ENCODE peak calls at places on chromosome 2, in ten cellular contexts. W, D, F, T, K, L, G, V, E and M are unnamed samples.

GRCh38 chr2:238013806-238014205 is 47.0 kb downstream of the UBE2F start:
- DNase-seq in W (no peak), D (no peak), F (no peak), T (no peak), K (no peak), L (no peak), G (no peak), V (no peak), E (no peak), M (no peak)

GRCh38 chr2:240765007-240765406 is 55.0 kb downstream of the KIF1A start:
- DNase-seq in W (no peak), D (no peak), F (no peak), T (no peak), K (no peak), L (no peak), G (no peak), V (no peak), E (no peak), M (no peak)

GRCh38 chr2:61658841-61659780 is 121.0 kb upstream of the XPO1 start:
- DNase-seq in W (no peak), D (no peak), F (peak), T (no peak), K (no peak), L (no peak), G (peak), V (peak), E (no peak), M (peak)

GRCh38 chr2:165933211-165933610 is 20.4 kb downstream of the TTC21B start:
- DNase-seq in W (no peak), D (no peak), F (no peak), T (no peak), K (no peak), L (no peak), G (no peak), V (no peak), E (no peak), M (no peak)

GRCh38 chr2:205605638-205606304 is 76.5 kb upstream of the NRP2 start:
- DNase-seq in W (no peak), D (no peak), F (no peak), T (no peak), K (no peak), L (no peak), G (no peak), V (no peak), E (no peak), M (no peak)

GRCh38 chr2:40096360-40096759 is 317.3 kb upstream of the THUMPD2 start:
- DNase-seq in W (no peak), D (no peak), F (no peak), T (no peak), K (no peak), L (no peak), G (peak), V (peak), E (no peak), M (peak)

GRCh38 chr2:226575928-226576327 is 223.7 kb downstream of the IRS1 start:
- DNase-seq in W (no peak), D (no peak), F (no peak), T (no peak), K (no peak), L (no peak), G (peak), V (no peak), E (no peak), M (no peak)

GRCh38 chr2:225494100-225494459 is 94.6 kb downstream of the NYAP2 start:
- DNase-seq in W (no peak), D (no peak), F (no peak), T (no peak), K (no peak), L (no peak), G (no peak), V (no peak), E (no peak), M (no peak)

GRCh38 chr2:118095610-118096009 is 7.3 kb downstream of the INSIG2 start:
- DNase-seq in W (no peak), D (no peak), F (no peak), T (no peak), K (no peak), L (no peak), G (no peak), V (peak), E (no peak), M (peak)

GRCh38 chr2:172253190-172254052 is 150.7 kb upstream of the DLX2 start:
- DNase-seq in W (no peak), D (no peak), F (peak), T (peak), K (peak), L (peak), G (peak), V (peak), E (no peak), M (peak)

GRCh38 chr2:74691955-74692354 is 37.9 kb downstream of the SEMA4F start:
- DNase-seq in W (no peak), D (no peak), F (no peak), T (no peak), K (no peak), L (no peak), G (no peak), V (peak), E (no peak), M (peak)

GRCh38 chr2:121605820-121606733 is 43.2 kb downstream of the CLASP1 start:
- DNase-seq in W (no peak), D (no peak), F (no peak), T (no peak), K (no peak), L (no peak), G (no peak), V (peak), E (no peak), M (no peak)

GRCh38 chr2:181807526-181807925 is 84.0 kb upstream of the ITPRID2 start:
- DNase-seq in W (no peak), D (no peak), F (no peak), T (no peak), K (no peak), L (no peak), G (no peak), V (no peak), E (no peak), M (no peak)

GRCh38 chr2:79083846-79084376 is 3.9 kb downstream of the REG1B start:
- DNase-seq in W (no peak), D (no peak), F (no peak), T (no peak), K (no peak), L (no peak), G (no peak), V (no peak), E (no peak), M (no peak)

GRCh38 chr2:177667626-177668025 is 275.1 kb downstream of the AGPS start:
- DNase-seq in W (no peak), D (no peak), F (no peak), T (no peak), K (no peak), L (no peak), G (no peak), V (no peak), E (no peak), M (no peak)

GRCh38 chr2:127913808-127914457 is 28.2 kb upstream of the AMMECR1L start:
- DNase-seq in W (no peak), D (no peak), F (no peak), T (no peak), K (no peak), L (peak), G (no peak), V (no peak), E (no peak), M (no peak)

GRCh38 chr2:232288489-232288888 is 90.1 kb upstream of the ALPP start:
- DNase-seq in W (no peak), D (no peak), F (no peak), T (no peak), K (no peak), L (no peak), G (peak), V (no peak), E (no peak), M (no peak)

GRCh38 chr2:238228700-238229099 is 11.1 kb downstream of the HES6 start:
- DNase-seq in W (no peak), D (no peak), F (no peak), T (no peak), K (no peak), L (no peak), G (no peak), V (peak), E (no peak), M (no peak)

GRCh38 chr2:43438342-43438741 is 157.5 kb downstream of the THADA start:
- DNase-seq in W (no peak), D (no peak), F (no peak), T (no peak), K (no peak), L (no peak), G (no peak), V (no peak), E (no peak), M (no peak)

GRCh38 chr2:108640731-108641130 is 78.6 kb upstream of the RANBP2 start:
- DNase-seq in W (no peak), D (no peak), F (no peak), T (no peak), K (no peak), L (no peak), G (peak), V (peak), E (no peak), M (peak)

GRCh38 chr2:95062716-95063400 is 37.4 kb downstream of the MAL start:
- DNase-seq in W (no peak), D (no peak), F (peak), T (no peak), K (no peak), L (no peak), G (no peak), V (no peak), E (no peak), M (no peak)

GRCh38 chr2:3427272-3427671 is 47.8 kb downstream of the TRAPPC12 start:
- DNase-seq in W (no peak), D (no peak), F (peak), T (no peak), K (no peak), L (no peak), G (no peak), V (no peak), E (no peak), M (no peak)

GRCh38 chr2:159995038-159995437 is 67.4 kb downstream of the PLA2R1 start:
- DNase-seq in W (no peak), D (no peak), F (no peak), T (no peak), K (no peak), L (no peak), G (no peak), V (no peak), E (no peak), M (no peak)

GRCh38 chr2:159988412-159988970 is 73.9 kb downstream of the PLA2R1 start:
- DNase-seq in W (no peak), D (no peak), F (no peak), T (no peak), K (no peak), L (no peak), G (no peak), V (no peak), E (no peak), M (no peak)

GRCh38 chr2:159987136-159987535 is 75.3 kb downstream of the PLA2R1 start:
- DNase-seq in W (no peak), D (no peak), F (no peak), T (no peak), K (no peak), L (no peak), G (no peak), V (no peak), E (no peak), M (no peak)

GRCh38 chr2:159984034-159984433 is 78.4 kb downstream of the PLA2R1 start:
- DNase-seq in W (no peak), D (no peak), F (no peak), T (no peak), K (no peak), L (no peak), G (no peak), V (no peak), E (no peak), M (no peak)

DNA sequence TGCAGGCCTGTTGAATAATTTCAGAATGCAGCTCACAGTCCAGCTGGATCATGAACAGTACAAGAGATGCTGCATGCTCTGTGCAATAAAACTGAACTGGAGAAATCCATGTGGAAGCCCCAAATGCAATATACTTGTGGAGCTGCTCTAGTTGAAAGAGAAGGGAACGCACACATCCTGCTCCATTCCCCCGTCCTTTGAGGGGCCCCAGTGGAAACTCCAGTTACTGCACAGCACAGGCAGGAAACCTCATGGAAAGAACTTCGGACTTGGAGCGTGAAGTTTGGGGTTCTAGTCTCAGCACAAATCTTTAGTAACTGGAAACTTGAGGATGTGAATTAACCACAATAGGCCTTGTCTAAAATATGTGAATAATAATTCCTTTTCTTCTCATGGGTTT is 73.2 kb downstream of the PLA2R1 start:
- DNase-seq in W (no peak), D (no peak), F (no peak), T (no peak), K (no peak), L (no peak), G (no peak), V (no peak), E (no peak), M (no peak)
- TF ChIP-seq CTCF in W (no peak), D (no peak), F (no peak), T (no peak), K (no peak), L (no peak), G (no peak), V (no peak), E (no peak), M (no peak)

GRCh38 chr2:148816176-148816575 is 58.9 kb upstream of the KIF5C start:
- DNase-seq in W (no peak), D (no peak), F (no peak), T (no peak), K (no peak), L (no peak), G (no peak), V (no peak), E (no peak), M (no peak)

GRCh38 chr2:148817210-148817708 is 57.8 kb upstream of the KIF5C start:
- DNase-seq in W (no peak), D (no peak), F (no peak), T (no peak), K (no peak), L (no peak), G (peak), V (peak), E (no peak), M (peak)

GRCh38 chr2:148814143-148814852 is 60.7 kb upstream of the KIF5C start:
- DNase-seq in W (no peak), D (no peak), F (peak), T (no peak), K (no peak), L (no peak), G (peak), V (peak), E (no peak), M (peak)

GRCh38 chr2:148813603-148814065 is 61.4 kb upstream of the KIF5C start:
- DNase-seq in W (no peak), D (no peak), F (peak), T (no peak), K (no peak), L (no peak), G (no peak), V (no peak), E (no peak), M (no peak)

DNA sequence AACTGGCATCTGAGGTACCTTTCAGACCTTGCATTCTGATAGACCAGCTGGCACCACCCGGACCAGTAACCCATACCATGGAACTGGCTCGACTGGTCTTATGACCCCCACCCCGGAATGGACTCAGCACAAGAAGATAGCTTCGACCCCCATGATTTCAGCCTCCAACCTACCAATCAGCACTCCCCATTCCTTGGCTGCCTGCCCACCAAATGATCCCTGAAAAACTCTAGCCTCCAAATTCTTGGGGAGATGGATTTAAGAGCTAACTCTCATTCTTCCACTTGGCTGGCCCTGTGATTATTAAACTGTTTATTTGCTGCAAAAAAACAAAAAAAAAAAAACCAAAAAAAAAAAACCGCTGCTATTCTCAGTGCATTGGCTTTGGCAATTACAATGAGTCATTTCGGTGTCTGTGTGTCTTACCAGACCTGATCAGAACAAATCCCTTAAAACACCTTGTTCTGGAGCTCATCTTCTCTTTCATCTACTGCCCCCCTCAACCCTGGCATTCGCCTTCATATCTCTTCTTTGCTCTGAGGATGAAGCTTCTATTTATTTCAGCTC is 60.1 kb upstream of the KIF5C start:
- DNase-seq in W (no peak), D (no peak), F (no peak), T (no peak), K (no peak), L (no peak), G (peak), V (peak), E (no peak), M (peak)
- H3K4me3 ChIP-seq in W (no peak), D (peak), F (no peak), T (no peak), K (no peak), L (peak), G (no peak), V (no peak), E (no peak), M (no peak)

DNA sequence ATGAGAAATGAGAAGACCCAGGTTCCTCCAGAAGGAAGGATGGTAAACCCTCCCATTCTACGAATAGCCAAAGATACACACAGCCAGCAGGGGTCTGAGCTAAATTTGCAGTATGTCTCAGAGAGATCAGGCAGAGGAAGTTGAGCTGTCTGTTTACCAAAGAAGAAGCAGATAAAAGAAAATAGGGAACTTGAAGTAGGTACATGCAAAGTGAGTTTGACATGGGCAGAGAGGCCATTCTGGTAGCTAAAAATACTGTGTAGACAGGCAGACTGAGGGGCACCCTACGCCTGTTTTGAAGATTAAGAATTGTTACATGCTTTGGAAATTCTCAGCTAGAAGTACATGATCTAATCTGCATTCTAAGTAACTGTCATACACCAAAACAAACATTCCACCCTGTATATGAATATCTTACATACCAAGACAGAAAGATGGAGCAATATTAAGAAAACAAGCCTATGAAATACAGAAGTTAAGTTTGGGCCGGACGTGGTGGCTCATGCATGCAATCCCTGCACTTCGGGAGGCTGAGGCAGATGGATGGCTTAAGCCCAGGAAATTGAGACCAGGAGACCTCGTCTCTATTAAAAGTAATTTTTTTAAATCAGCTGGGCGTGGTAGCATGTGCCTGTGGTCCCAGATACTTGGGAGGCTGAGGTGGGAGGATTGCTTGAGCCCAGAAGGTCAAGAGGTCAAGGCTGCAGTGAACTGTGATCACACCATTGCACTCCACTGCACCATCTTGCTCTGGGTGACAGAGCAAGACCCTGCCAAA is 157.9 kb downstream of the ANKRD44 start:
- DNase-seq in W (no peak), D (no peak), F (peak), T (no peak), K (peak), L (peak), G (peak), V (peak), E (peak), M (peak)
- TF ChIP-seq CTCF in W (peak), D (no peak), F (peak), T (no peak), K (no peak), L (peak), G (peak), V (no peak), E (peak), M (peak)

GRCh38 chr2:36489296-36489695 is 108.7 kb downstream of the FEZ2 start:
- DNase-seq in W (no peak), D (no peak), F (no peak), T (no peak), K (no peak), L (no peak), G (peak), V (peak), E (no peak), M (peak)

GRCh38 chr2:36487947-36488346 is 110.0 kb downstream of the FEZ2 start:
- DNase-seq in W (no peak), D (no peak), F (no peak), T (no peak), K (no peak), L (no peak), G (no peak), V (no peak), E (no peak), M (no peak)

GRCh38 chr2:36484454-36484853 is 113.5 kb downstream of the FEZ2 start:
- DNase-seq in W (no peak), D (no peak), F (no peak), T (no peak), K (no peak), L (no peak), G (no peak), V (no peak), E (no peak), M (no peak)

GRCh38 chr2:36485521-36485920 is 112.4 kb downstream of the FEZ2 start:
- DNase-seq in W (no peak), D (no peak), F (no peak), T (no peak), K (no peak), L (no peak), G (peak), V (peak), E (no peak), M (peak)

DNA sequence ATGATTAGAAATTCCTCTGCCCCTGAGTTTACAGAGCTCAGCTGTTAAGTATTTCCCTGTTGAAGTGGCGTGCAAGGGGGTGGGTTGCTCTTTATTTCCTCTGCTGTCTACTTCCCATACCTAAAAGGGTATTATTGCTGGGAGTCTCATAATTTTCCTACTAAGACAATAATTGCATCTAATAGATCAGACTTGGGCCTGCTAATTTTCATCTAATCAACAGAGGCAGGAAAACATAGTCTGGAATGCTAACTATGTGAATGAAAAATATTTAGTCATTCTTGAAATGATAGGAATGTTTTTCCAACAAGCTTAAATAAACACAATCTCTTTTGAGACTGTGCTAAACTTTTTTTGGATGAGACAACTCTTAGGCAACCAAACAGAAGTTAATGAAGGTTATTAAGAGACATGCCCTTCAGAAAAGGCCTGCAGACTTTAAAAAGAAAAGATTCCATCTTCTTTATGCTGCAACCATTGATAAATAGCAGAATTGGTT is 111.4 kb downstream of the FEZ2 start:
- DNase-seq in W (no peak), D (no peak), F (no peak), T (no peak), K (no peak), L (peak), G (peak), V (peak), E (no peak), M (peak)
- H3K4me3 ChIP-seq in W (no peak), D (no peak), F (no peak), T (no peak), K (no peak), L (no peak), G (no peak), V (no peak), E (no peak), M (no peak)